ENCODE peak calls at places on chromosomes 7 and 10, in four cellular contexts. O is GM12892, Z is HepG2, J is SK-N-SH. Y is an unnamed sample.
A peak's percentile ranks its signal among the peaks of the same experiment; 100 is the strongest.

GRCh38 chr10:81182296-81182695 is 644.6 kb downstream of the SH2D4B start:
- DNase-seq in O (no peak), Z (no peak), J (no peak), Y (no peak)

GRCh38 chr7:32115831-32116230 is 45.6 kb upstream of the PDE1C start:
- DNase-seq in Z (no peak), O (no peak), J (no peak), Y (no peak)

GRCh38 chr10:130814610-130815009 is 496.9 kb downstream of the TCERG1L start:
- DNase-seq in Z (no peak), O (no peak), J (no peak), Y (no peak)

GRCh38 chr10:23367896-23368685 is 23.5 kb upstream of the C10orf67 start:
- DNase-seq in J (no peak), O (no peak), Z (no peak), Y (no peak)

GRCh38 chr7:104137971-104138370 is 69.8 kb downstream of the ORC5 start:
- DNase-seq in J (no peak), O (no peak), Z (no peak), Y (no peak)

GRCh38 chr7:13057462-13058200 is 370.2 kb downstream of the ARL4A start:
- DNase-seq in J (no peak), O (no peak), Z (no peak), Y (no peak)

GRCh38 chr10:71354771-71355170 is 35.7 kb downstream of the SLC29A3 start:
- DNase-seq in J (no peak), Z (no peak), O (no peak), Y (no peak)

GRCh38 chr10:69037489-69037888 is 48.9 kb downstream of the KIFBP start:
- DNase-seq in J (no peak), O (no peak), Z (no peak), Y (no peak)

GRCh38 chr10:104387130-104387888 is 33.7 kb downstream of the CFAP58 start:
- DNase-seq in Z (no peak), O (no peak), J (no peak), Y (no peak)

GRCh38 chr7:135247746-135248471 is 14.3 kb downstream of the STRA8 start:
- DNase-seq in J (no peak), Z (no peak), O (no peak), Y (no peak)

GRCh38 chr7:127792528-127793342 is 140.7 kb downstream of the SND1 start:
- DNase-seq in Z (peak; percentile 23), O (no peak), J (no peak), Y (no peak)

GRCh38 chr7:108253275-108254044 is 123.3 kb upstream of the LAMB4 start:
- DNase-seq in J (no peak), Z (no peak), O (no peak), Y (no peak)

GRCh38 chr10:100872034-100872791 is 40.5 kb upstream of the SLF2 start:
- DNase-seq in J (peak; percentile 91), O (peak; percentile 73), Z (no peak), Y (peak; percentile 74)

GRCh38 chr7:13551503-13551902 is 438.0 kb downstream of the ETV1 start:
- DNase-seq in O (no peak), Z (no peak), J (no peak), Y (no peak)

GRCh38 chr10:83375274-83375673 is 764.0 kb upstream of the GHITM start:
- DNase-seq in Z (no peak), O (no peak), J (no peak), Y (no peak)

GRCh38 chr10:100185364-100186252 is at the start of gene ERLIN1:
- DNase-seq in O (peak; percentile 83), J (peak; percentile 97), Z (peak; percentile 81), Y (peak; percentile 77)

GRCh38 chr7:31073486-31074383 is 21.6 kb downstream of the ADCYAP1R1 start:
- DNase-seq in O (no peak), J (no peak), Z (no peak), Y (no peak)

GRCh38 chr7:55177589-55178261 is 158.9 kb downstream of the EGFR start:
- DNase-seq in O (no peak), Z (peak; percentile 94), J (peak; percentile 75), Y (no peak)

GRCh38 chr7:127226685-127227374 is 25.9 kb downstream of the GRM8 start:
- DNase-seq in J (no peak), O (no peak), Z (no peak), Y (no peak)

GRCh38 chr7:43701502-43701859 is 27.8 kb downstream of the COA1 start:
- DNase-seq in Z (no peak), J (no peak), O (no peak), Y (no peak)

GRCh38 chr7:131480384-131481315 is 75.8 kb downstream of the PODXL start:
- DNase-seq in Z (peak; percentile 47), O (no peak), J (no peak), Y (no peak)

GRCh38 chr7:132090444-132090843 is 485.8 kb downstream of the PLXNA4 start:
- DNase-seq in O (no peak), Z (no peak), J (no peak), Y (no peak)

GRCh38 chr7:86848226-86848625 is 204.5 kb downstream of the GRM3 start:
- DNase-seq in J (no peak), Z (no peak), O (no peak), Y (no peak)

GRCh38 chr10:94116848-94117247 is 123.1 kb downstream of the PLCE1 start:
- DNase-seq in O (no peak), J (no peak), Z (no peak), Y (no peak)

GRCh38 chr10:68784476-68784875 is 42.9 kb upstream of the STOX1 start:
- DNase-seq in J (no peak), Z (no peak), O (no peak), Y (no peak)

GRCh38 chr10:103842605-103843004 is 12.8 kb downstream of the SH3PXD2A start:
- DNase-seq in O (no peak), Z (peak; percentile 64), J (no peak), Y (no peak)

GRCh38 chr7:132646064-132646463 is 69.8 kb upstream of the PLXNA4 start:
- DNase-seq in O (no peak), J (no peak), Z (no peak), Y (no peak)

GRCh38 chr7:128934361-128935352 is 3.1 kb upstream of the IRF5 start:
- DNase-seq in Z (no peak), J (no peak), O (peak; percentile 58), Y (no peak)

GRCh38 chr7:84204655-84205054 is 10.1 kb upstream of the SEMA3A start:
- DNase-seq in Z (no peak), J (no peak), O (no peak), Y (no peak)

GRCh38 chr10:100986623-100986951 is 710 bp downstream of the MRPL43 start:
- DNase-seq in O (no peak), J (no peak), Z (no peak), Y (no peak)

DNA sequence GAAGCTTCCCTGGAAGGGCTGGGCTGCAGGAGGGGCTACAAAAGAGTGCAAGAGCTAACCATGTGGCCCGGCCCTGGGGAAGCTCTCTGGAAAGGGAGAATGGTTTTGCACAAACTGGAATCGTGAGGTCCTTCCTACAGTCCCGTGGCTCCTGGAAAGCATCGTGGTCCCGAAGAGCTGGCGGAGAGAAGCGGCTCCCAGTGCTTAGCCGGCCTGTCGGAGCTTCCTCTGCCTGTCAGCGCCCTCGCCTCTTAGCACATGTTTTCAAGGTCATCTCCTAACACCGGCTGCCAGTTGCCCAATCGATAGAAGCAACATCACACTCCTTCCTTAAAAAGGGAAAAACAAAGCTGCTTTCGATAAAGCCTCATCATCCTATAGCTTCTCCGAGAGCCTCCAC is 42.1 kb upstream of the MGMT start:
- DNase-seq in O (no peak), Z (no peak), J (no peak), Y (no peak)
- TF ChIP-seq POLR2AphosphoS5 in O (no peak), Z (no peak), J (no peak), Y (no peak)

GRCh38 chr10:90591629-90592028 is 266.2 kb downstream of the HTR7 start:
- DNase-seq in J (no peak), Z (no peak), O (no peak), Y (no peak)
- TF ChIP-seq TAF1 in J (no peak), Z (no peak), O (no peak), Y (no peak)

GRCh38 chr10:133211141-133211830 is 18.7 kb upstream of the UTF1 start:
- DNase-seq in Z (no peak), O (no peak), J (no peak), Y (no peak)
- TF ChIP-seq POLR2AphosphoS5 in Z (no peak), O (no peak), J (no peak), Y (no peak)

GRCh38 chr10:78035933-78036583 is 2.4 kb downstream of the RPS24 start:
- DNase-seq in J (no peak), O (no peak), Z (no peak), Y (no peak)
- TF ChIP-seq TAF1 in J (no peak), O (no peak), Z (no peak), Y (no peak)

GRCh38 chr10:33160151-33160550 is 174.3 kb downstream of the NRP1 start:
- DNase-seq in J (no peak), O (no peak), Z (no peak), Y (no peak)

GRCh38 chr10:33161550-33162247 is 172.8 kb downstream of the NRP1 start:
- DNase-seq in Z (peak; percentile 29), O (no peak), J (no peak), Y (no peak)

GRCh38 chr10:33165911-33166310 is 168.6 kb downstream of the NRP1 start:
- DNase-seq in J (no peak), Z (no peak), O (no peak), Y (no peak)

GRCh38 chr10:33162248-33162575 is 172.3 kb downstream of the NRP1 start:
- DNase-seq in O (no peak), J (no peak), Z (peak; percentile 39), Y (no peak)

DNA sequence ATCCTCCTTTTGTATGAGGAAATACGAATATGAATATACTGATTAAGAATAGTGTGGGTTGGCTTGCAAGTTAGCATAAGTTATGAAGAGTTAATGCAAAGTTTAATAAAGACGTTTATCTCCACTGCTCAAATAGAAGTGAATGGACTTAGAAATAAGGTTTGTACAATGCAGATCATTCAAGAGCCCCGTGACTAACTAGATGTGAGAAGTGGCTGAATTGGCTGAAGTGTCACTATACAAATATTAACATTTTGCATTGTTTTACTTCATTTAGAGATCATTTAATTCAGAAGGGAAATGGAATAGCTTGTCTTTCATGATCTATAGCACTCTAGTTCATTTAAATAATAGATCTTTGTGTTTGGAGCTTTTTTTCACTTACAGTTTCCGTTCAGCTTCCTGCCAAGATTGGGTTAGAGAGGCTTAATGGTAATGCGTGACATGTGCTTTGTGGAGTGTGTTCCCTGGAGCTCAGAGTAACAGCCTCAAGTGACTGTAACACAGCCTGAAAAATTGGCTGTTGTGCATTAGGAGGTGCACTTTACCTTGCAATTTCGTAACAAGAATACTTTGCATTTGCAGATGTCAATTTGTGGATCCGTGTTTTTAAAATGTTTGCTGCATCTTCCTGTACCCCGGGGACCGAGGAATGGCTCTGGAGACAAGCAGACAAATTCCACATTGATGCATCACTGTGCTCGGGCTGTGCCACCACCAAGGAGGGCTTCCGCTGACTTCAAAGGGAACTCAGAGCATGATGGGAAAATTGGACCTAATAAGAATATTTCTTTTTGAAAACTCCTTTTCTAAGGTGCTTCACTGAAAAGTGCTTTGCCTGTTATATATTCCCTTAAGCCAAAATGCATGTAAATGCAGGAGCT is 170.3 kb downstream of the NRP1 start:
- DNase-seq in Z (peak; percentile 55), O (no peak), J (no peak), Y (no peak)
- TF ChIP-seq POLR2AphosphoS5 in Z (no peak), O (no peak), J (no peak), Y (no peak)

GRCh38 chr7:113086431-113086888 is at the start of gene GPR85:
- DNase-seq in Z (no peak), O (peak; percentile 33), J (peak; percentile 92), Y (peak; percentile 55)

GRCh38 chr7:113086928-113087277 is 276 bp upstream of the GPR85 start:
- DNase-seq in Z (no peak), J (no peak), O (no peak), Y (no peak)

GRCh38 chr7:113085781-113086390 is 741 bp downstream of the GPR85 start:
- DNase-seq in O (no peak), Z (no peak), J (peak; percentile 38), Y (no peak)

GRCh38 chr7:113084499-113085172 is 2.0 kb downstream of the GPR85 start:
- DNase-seq in J (no peak), Z (no peak), O (no peak), Y (no peak)

GRCh38 chr7:113087278-113087998 is 811 bp upstream of the GPR85 start:
- DNase-seq in O (no peak), Z (peak; percentile 1), J (peak; percentile 84), Y (no peak)
- TF ChIP-seq TAF1 in O (no peak), Z (no peak), J (peak; percentile 25), Y (no peak)

Y was measured in GM12891.